ENCODE peak calls at places on chromosomes 1 and 21, in eight cellular contexts. L is psoas muscle, G is Panc1, D is choroid plexus epithelial cell, P is heart left ventricle, Q is GM20000, M is foreskin fibroblast, H is left ventricle myocardium inferior. F is an unnamed sample.

GRCh38 chr1:42165511-42166210 is 1.1 kb upstream of the GUCA2A start:
- DNase-seq in Q (no peak), P (peak), D (peak), L (no peak), M (peak), H (peak), G (no peak), F (no peak)

GRCh38 chr1:182147136-182147815 is 85.8 kb upstream of the ZNF648 start:
- DNase-seq in Q (peak), M (peak), H (no peak), L (no peak), P (no peak), G (no peak), D (no peak), F (peak)

GRCh38 chr1:41286992-41287391 is 44.9 kb upstream of the SCMH1 start:
- DNase-seq in G (no peak), H (no peak), M (no peak), D (peak), Q (no peak), P (no peak), L (no peak), F (no peak)

GRCh38 chr1:63775418-63776127 is 1.8 kb downstream of the ROR1 start:
- DNase-seq in Q (no peak), P (no peak), G (no peak), H (no peak), M (peak), D (peak), L (no peak), F (no peak)

GRCh38 chr21:42654913-42655796 is 1.7 kb downstream of the PDE9A start:
- DNase-seq in D (no peak), M (peak), H (no peak), L (no peak), Q (no peak), P (no peak), G (no peak), F (no peak)

GRCh38 chr1:32249831-32250525 is 1.1 kb upstream of the LCK start:
- DNase-seq in Q (peak), M (no peak), P (peak), L (peak), D (peak), H (peak), G (no peak), F (peak)

GRCh38 chr1:234093741-234094140 is 189.3 kb downstream of the SLC35F3 start:
- DNase-seq in G (no peak), H (peak), Q (no peak), D (no peak), L (peak), M (no peak), P (no peak), F (no peak)

GRCh38 chr21:21029159-21029558 is 30.9 kb downstream of the NCAM2 start:
- DNase-seq in H (no peak), L (no peak), D (peak), P (no peak), G (no peak), M (peak), Q (no peak), F (no peak)

GRCh38 chr1:207502726-207503125 is 6.8 kb downstream of the CR1 start:
- DNase-seq in P (no peak), H (no peak), G (no peak), Q (no peak), D (no peak), L (no peak), M (peak), F (no peak)

GRCh38 chr1:105172803-105173202 is 1423.1 kb downstream of the AMY1C start:
- DNase-seq in D (no peak), P (no peak), L (no peak), M (no peak), G (no peak), H (no peak), Q (no peak), F (no peak)

GRCh38 chr1:87402192-87403046 is 73.7 kb downstream of the LMO4 start:
- DNase-seq in M (peak), D (peak), H (no peak), L (no peak), P (no peak), G (no peak), Q (no peak), F (no peak)

GRCh38 chr1:12636098-12636950 is 7.6 kb upstream of the AADACL4 start:
- DNase-seq in G (no peak), L (peak), D (peak), M (no peak), H (peak), Q (no peak), P (peak), F (no peak)

GRCh38 chr1:44830900-44831304 is 12.2 kb downstream of the PTCH2 start:
- DNase-seq in G (no peak), H (no peak), Q (no peak), L (no peak), P (no peak), M (no peak), D (no peak), F (no peak)

GRCh38 chr1:228205526-228206436 is 2.1 kb upstream of the OBSCN start:
- DNase-seq in G (no peak), L (no peak), M (no peak), H (no peak), Q (no peak), D (no peak), P (no peak), F (no peak)

GRCh38 chr1:10606070-10606469 is 131.3 kb downstream of the PEX14 start:
- DNase-seq in H (no peak), Q (no peak), D (no peak), M (no peak), G (no peak), L (no peak), P (no peak), F (no peak)

GRCh38 chr1:1344672-1345361 is 4.4 kb downstream of the DVL1 start:
- DNase-seq in Q (no peak), P (no peak), L (peak), M (peak), G (peak), H (no peak), D (peak), F (no peak)

GRCh38 chr1:237794071-237794470 is 96.7 kb downstream of the ZP4 start:
- DNase-seq in Q (no peak), L (no peak), D (no peak), G (no peak), P (no peak), M (no peak), H (no peak), F (no peak)

GRCh38 chr21:17053321-17053720 is 459.5 kb upstream of the CXADR start:
- DNase-seq in L (no peak), Q (no peak), H (no peak), M (no peak), G (no peak), P (no peak), D (no peak), F (no peak)

GRCh38 chr1:202076050-202076511 is 46.6 kb upstream of the GPR37L1 start:
- DNase-seq in L (no peak), H (no peak), Q (no peak), M (no peak), D (no peak), G (no peak), P (no peak), F (no peak)

GRCh38 chr1:212012034-212012740 is 23.2 kb downstream of the INTS7 start:
- DNase-seq in H (peak), Q (peak), L (peak), G (peak), D (peak), P (peak), M (peak), F (peak)

GRCh38 chr1:41498809-41499208 is 14.3 kb upstream of the EDN2 start:
- DNase-seq in H (peak), G (no peak), M (peak), L (peak), D (no peak), P (peak), Q (no peak), F (no peak)

GRCh38 chr1:58183286-58183685 is 363.2 kb downstream of the OMA1 start:
- DNase-seq in H (no peak), Q (no peak), D (no peak), L (no peak), M (no peak), G (no peak), P (no peak), F (no peak)

DNA sequence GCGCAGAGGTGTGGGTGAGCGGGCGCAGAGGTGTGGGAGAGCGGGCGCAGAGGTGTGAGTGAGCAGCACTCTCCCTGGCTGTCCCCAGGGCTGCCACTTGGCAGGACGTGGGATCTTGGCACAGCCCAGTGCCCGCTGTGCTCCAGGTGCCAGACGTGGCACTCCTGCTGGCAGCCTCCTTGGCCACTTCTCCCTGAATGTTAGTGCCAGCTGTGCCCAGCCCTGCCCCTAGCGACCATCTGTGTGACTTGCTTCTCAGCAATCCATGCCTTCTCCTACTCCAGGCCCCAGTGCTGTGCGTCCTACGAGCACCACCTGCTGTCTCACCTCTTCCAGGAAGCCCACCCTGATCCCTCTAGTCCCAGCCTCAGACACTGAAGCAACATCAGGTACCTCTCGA is 30.5 kb downstream of the KRTAP10-1 start:
- DNase-seq in Q (no peak), L (peak), M (peak), H (peak), D (no peak), G (no peak), P (peak), F (no peak)
- TF ChIP-seq CTCF in Q (no peak), L (peak), M (no peak), H (peak), D (no peak), G (no peak), P (peak), F (peak)

GRCh38 chr1:172289448-172289847 is 131.0 kb upstream of the C1orf105 start:
- DNase-seq in D (no peak), L (no peak), H (no peak), G (no peak), P (no peak), Q (no peak), M (no peak), F (no peak)

GRCh38 chr1:172298146-172298545 is 122.3 kb upstream of the C1orf105 start:
- DNase-seq in Q (no peak), D (no peak), H (no peak), G (no peak), L (no peak), M (no peak), P (no peak), F (no peak)

GRCh38 chr1:172288611-172289010 is 131.9 kb upstream of the C1orf105 start:
- DNase-seq in Q (no peak), D (no peak), M (no peak), H (no peak), G (no peak), P (no peak), L (no peak), F (no peak)

GRCh38 chr1:172293379-172293778 is 127.1 kb upstream of the C1orf105 start:
- DNase-seq in G (no peak), Q (no peak), P (no peak), D (peak), H (no peak), L (no peak), M (no peak), F (no peak)

DNA sequence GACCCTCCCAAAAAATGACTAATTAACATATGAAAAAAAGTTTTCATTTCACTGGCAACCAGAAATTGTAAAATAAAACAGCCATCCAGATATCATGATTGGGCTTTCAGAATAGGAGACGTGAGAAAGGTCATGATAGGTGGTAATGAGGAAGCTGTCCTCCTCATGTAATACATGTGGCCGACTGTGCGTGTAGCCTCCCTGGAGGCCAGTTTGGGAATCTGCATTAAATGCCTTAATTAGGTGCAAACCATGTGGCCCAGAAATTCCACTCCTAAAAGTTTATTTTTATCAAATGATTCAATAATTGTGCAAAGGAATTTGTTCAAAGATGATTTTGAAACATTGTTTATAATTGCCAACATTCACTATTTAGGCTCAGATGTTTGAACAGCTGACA is 127.6 kb upstream of the C1orf105 start:
- DNase-seq in H (no peak), M (no peak), L (no peak), P (no peak), Q (no peak), D (no peak), G (no peak), F (no peak)
- TF ChIP-seq CTCF in H (no peak), M (no peak), L (no peak), P (no peak), Q (no peak), D (no peak), G (no peak), F (no peak)

GRCh38 chr1:30982937-30983336 is 74.4 kb upstream of the SDC3 start:
- DNase-seq in P (no peak), L (no peak), G (no peak), H (no peak), Q (peak), D (peak), M (no peak), F (no peak)

GRCh38 chr1:30984991-30985503 is 76.5 kb upstream of the SDC3 start:
- DNase-seq in G (no peak), L (no peak), M (no peak), P (no peak), D (no peak), H (no peak), Q (no peak), F (no peak)

GRCh38 chr1:30986755-30987154 is 78.2 kb upstream of the SDC3 start:
- DNase-seq in P (no peak), G (no peak), L (no peak), M (no peak), H (no peak), Q (no peak), D (peak), F (no peak)

GRCh38 chr1:30982431-30982830 is 73.9 kb upstream of the SDC3 start:
- DNase-seq in G (no peak), P (no peak), L (no peak), M (no peak), H (no peak), Q (no peak), D (no peak), F (no peak)

GRCh38 chr1:30984167-30984870 is 75.8 kb upstream of the SDC3 start:
- DNase-seq in G (no peak), P (no peak), Q (no peak), H (no peak), D (no peak), M (peak), L (no peak), F (no peak)
- TF ChIP-seq CTCF in G (no peak), P (no peak), Q (no peak), H (no peak), D (peak), M (no peak), L (peak), F (no peak)

DNA sequence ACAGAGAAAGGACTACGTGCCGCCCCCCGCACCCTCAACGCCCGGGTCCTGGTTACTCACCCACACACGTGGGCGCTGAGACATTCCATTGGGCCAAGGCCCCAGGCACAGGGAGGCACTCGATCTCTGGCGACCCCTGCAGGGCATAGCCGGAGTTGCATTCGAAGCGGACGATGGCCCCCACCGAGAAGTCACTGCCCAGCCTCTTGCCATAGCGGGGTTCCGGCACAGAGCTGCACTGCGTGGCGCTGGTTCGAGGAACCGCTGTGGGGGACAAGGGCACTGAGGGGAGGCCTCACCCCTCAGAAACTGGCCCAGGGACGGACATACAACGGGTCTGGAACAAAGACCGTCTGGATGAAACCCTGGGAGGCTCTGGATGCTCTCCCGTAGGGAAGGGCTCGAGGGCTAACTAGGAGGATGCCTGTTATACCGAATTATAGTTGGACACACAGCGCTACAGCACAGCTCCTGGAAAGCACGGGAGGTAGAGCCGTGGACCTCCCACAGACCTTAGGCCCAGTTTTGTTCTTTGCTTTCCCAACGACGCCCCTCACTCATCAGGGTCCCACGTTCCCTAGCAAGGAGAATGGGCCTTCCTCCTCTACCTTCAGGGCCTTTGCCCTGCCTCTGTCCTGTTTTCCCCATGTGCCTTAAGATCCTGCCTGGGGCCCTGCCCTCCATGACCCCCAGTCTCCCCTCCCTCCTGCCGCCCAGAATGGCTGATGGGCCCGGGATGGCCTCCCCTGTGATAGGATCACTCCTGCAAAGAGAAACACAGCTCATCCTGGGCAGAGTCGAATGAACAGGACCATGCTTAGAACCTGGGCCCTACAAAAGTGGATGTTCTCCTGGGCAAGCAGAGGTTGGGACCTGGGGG is 152.8 kb downstream of the ZSCAN20 start:
- DNase-seq in L (no peak), D (no peak), Q (no peak), M (no peak), P (no peak), H (no peak), G (no peak), F (no peak)
- TF ChIP-seq CTCF in L (no peak), D (peak), Q (peak), M (peak), P (no peak), H (no peak), G (peak), F (peak)

GRCh38 chr1:37622131-37622530 is 12.6 kb downstream of the RSPO1 start:
- DNase-seq in M (no peak), P (no peak), D (no peak), L (no peak), Q (no peak), H (no peak), G (no peak), F (no peak)
- TF ChIP-seq CTCF in M (no peak), P (no peak), D (no peak), L (no peak), Q (no peak), H (no peak), G (no peak), F (no peak)

DNA sequence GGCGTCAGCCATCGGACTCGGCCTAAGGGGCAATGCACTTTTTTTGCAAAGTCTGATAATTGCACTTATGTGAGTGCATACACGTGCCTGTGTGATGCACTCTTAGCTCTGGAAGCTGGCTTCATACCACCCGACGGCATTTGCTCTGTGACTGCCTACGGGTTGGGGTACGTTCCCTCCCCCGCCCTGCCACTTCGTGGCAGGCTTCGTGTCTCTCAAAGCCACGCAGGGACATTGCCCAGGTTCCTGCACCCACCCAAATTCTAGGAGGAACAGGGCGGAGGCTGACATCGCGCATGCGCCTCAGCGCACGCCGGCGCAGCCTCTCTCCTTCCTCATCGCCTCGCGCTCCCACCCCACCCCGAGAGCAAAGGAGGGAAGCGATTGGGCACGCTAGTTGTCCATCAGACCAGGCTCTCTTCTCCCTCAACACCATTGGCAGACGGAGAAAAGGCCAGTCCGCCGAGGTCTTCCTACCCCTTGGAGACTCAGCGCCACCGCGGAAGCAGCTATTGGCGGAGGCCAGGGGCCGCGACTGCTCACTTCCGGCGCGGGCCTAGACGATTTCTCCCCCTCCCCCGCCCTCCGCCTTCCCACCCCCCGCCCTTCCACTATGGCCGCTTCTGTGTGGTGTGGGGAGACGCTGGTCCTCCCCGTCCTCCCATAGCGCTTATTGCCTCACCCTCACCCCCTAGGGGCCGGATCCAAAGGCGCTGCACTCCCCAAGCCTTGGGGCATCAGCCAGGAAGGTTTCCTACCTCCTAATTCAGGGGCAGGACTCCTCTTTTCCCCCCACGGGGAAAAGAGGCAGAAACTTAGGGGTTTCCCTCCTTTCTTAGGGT is at the start of gene INTS3:
- DNase-seq in P (peak), H (peak), D (peak), Q (peak), L (peak), G (peak), M (peak), F (peak)
- TF ChIP-seq CTCF in P (no peak), H (no peak), D (peak), Q (no peak), L (no peak), G (no peak), M (no peak), F (no peak)